ENCODE peak calls at places on chromosomes 13 and 19, in seven cellular contexts. G is activated CD4-positive, alpha-beta T cell treated with anti-CD3 and anti-CD28 coated beads, Interleukin-2, amount 50 U/mL, for 4 hours; Z is BE2C; C is activated CD4-positive, CD25-positive, alpha-beta regulatory T cell; I is amniotic stem cell; T is activated naive CD8-positive, alpha-beta T cell treated with anti-CD3 and anti-CD28 coated beads, Interleukin-2, amount 50 U/mL, for 24 hours; Q is stomach. H is an unnamed sample.

GRCh38 chr19:1445185-1445931 is 4.6 kb upstream of the APC2 start:
- DNase-seq in G (peak; percentile 66), Z (peak; percentile 82), C (peak; percentile 68), I (peak; percentile 33), T (peak; percentile 87), Q (peak; percentile 77), H (peak; percentile 52)

GRCh38 chr13:57627663-57628062 is 3.9 kb upstream of the PCDH17 start:
- DNase-seq in G (no peak), Z (no peak), C (no peak), I (no peak), T (no peak), Q (no peak), H (peak; percentile 45)

GRCh38 chr13:24512208-24513068 is at the start of gene PARP4:
- DNase-seq in G (peak; percentile 36), Z (peak; percentile 74), C (peak; percentile 41), I (peak; percentile 48), T (peak; percentile 73), Q (peak; percentile 81), H (no peak)

GRCh38 chr13:59442946-59443345 is 720.8 kb downstream of the DIAPH3 start:
- DNase-seq in G (no peak), Z (no peak), C (no peak), I (no peak), T (no peak), Q (no peak), H (peak; percentile 71)

GRCh38 chr19:48480151-48480475 is 10.9 kb downstream of the CYTH2 start:
- DNase-seq in G (peak; percentile 29), Z (no peak), C (no peak), I (no peak), T (peak; percentile 32), Q (peak; percentile 49), H (no peak)

GRCh38 chr13:21871919-21872318 is 201.0 kb downstream of the FGF9 start:
- DNase-seq in G (no peak), Z (no peak), C (no peak), I (no peak), T (no peak), Q (no peak), H (no peak)

GRCh38 chr13:32153056-32153455 is 121.5 kb downstream of the FRY start:
- DNase-seq in G (no peak), Z (no peak), C (no peak), I (peak; percentile 42), T (no peak), Q (no peak), H (no peak)

GRCh38 chr19:12346896-12347295 is 13.5 kb upstream of the ZNF563 start:
- DNase-seq in G (no peak), Z (no peak), C (no peak), I (no peak), T (no peak), Q (no peak), H (no peak)

GRCh38 chr13:42574435-42575311 is 721 bp downstream of the TNFSF11 start:
- DNase-seq in G (peak; percentile 62), Z (no peak), C (peak; percentile 3), I (no peak), T (peak; percentile 72), Q (no peak), H (no peak)

GRCh38 chr19:51090471-51090870 is 7.8 kb upstream of the KLK14 start:
- DNase-seq in G (no peak), Z (no peak), C (no peak), I (no peak), T (no peak), Q (no peak), H (no peak)

GRCh38 chr19:57803594-57804325 is 11.0 kb downstream of the ZNF552 start:
- DNase-seq in G (no peak), Z (no peak), C (no peak), I (peak; percentile 29), T (no peak), Q (peak; percentile 43), H (no peak)

H was measured in CMK.